ENCODE peak calls at places on chromosomes 4 and X, in six cellular contexts. T is activated naive CD4-positive, alpha-beta T cell treated with anti-CD3 and anti-CD28 coated beads, Interleukin-2, amount 50 U/mL, for 72 hours; G is progenitor cell of endocrine pancreas; W is stimulated activated CD4-positive, alpha-beta T cell treated with anti-CD3 and anti-CD28 coated beads, Interleukin-1b, Interleukin-23, amount 100 ng/mL, for 1 hour; B is astrocyte of the hippocampus; Q is astrocyte of the cerebellum. R is an unnamed sample.

GRCh38 chr4:83855044-83855443 is 319.1 kb downstream of the GPAT3 start:
- DNase-seq in Q (peak), T (no peak), W (no peak), B (peak), G (no peak), R (no peak)

GRCh38 chr4:157221426-157221894 is 932 bp downstream of the GRIA2 start:
- DNase-seq in B (no peak), W (no peak), T (no peak), G (no peak), Q (no peak), R (no peak)

GRCh38 chr4:171785392-171785791 is 27.8 kb upstream of the GALNTL6 start:
- DNase-seq in G (no peak), Q (no peak), B (no peak), W (no peak), T (no peak), R (no peak)

GRCh38 chr4:76624271-76624681 is 189.2 kb downstream of the SHROOM3 start:
- DNase-seq in B (peak), T (peak), W (no peak), Q (peak), G (no peak), R (no peak)

GRCh38 chr4:54363037-54363436 is 133.9 kb downstream of the PDGFRA start:
- DNase-seq in T (no peak), B (no peak), W (no peak), Q (no peak), G (no peak), R (no peak)

GRCh38 chr4:78439328-78439727 is 112.2 kb upstream of the ANXA3 start:
- DNase-seq in B (peak), W (no peak), T (no peak), G (no peak), Q (no peak), R (no peak)

GRCh38 chrX:140123446-140123845 is 158.1 kb upstream of the CXorf66 start:
- DNase-seq in Q (peak), W (no peak), T (no peak), G (no peak), B (no peak), R (no peak)

GRCh38 chr4:112514449-112515277 is 1.3 kb downstream of the NEUROG2 start:
- DNase-seq in Q (no peak), W (no peak), B (no peak), G (no peak), T (no peak), R (no peak)